ENCODE peak calls at places on chromosomes 16 and 17, in five cellular contexts. M, K, Z, C and F are unnamed samples.

GRCh38 chr17:47694818-47695663 is 1.1 kb downstream of the TBKBP1 start:
- DNase-seq in M (no peak), K (no peak), Z (peak; percentile 77), C (peak; percentile 56), F (no peak)

GRCh38 chr17:47871048-47871447 is 20.1 kb upstream of the SP6 start:
- DNase-seq in M (no peak), K (no peak), Z (no peak), C (no peak), F (no peak)

GRCh38 chr17:43612515-43612914 is 49.2 kb downstream of the MEOX1 start:
- DNase-seq in M (no peak), K (no peak), Z (no peak), C (no peak), F (no peak)

GRCh38 chr17:45573915-45574314 is 83.4 kb upstream of the PLEKHM1 start:
- DNase-seq in M (no peak), K (no peak), Z (no peak), C (no peak), F (no peak)

GRCh38 chr17:57447357-57448019 is 191.2 kb downstream of the MSI2 start:
- DNase-seq in M (no peak), K (no peak), Z (no peak), C (no peak), F (no peak)

GRCh38 chr17:19724501-19725420 is 8.4 kb upstream of the SLC47A2 start:
- DNase-seq in M (no peak), K (peak; percentile 62), Z (peak; percentile 34), C (no peak), F (peak; percentile 35)

GRCh38 chr16:47276522-47276921 is 132.8 kb upstream of the NETO2 start:
- DNase-seq in M (no peak), K (no peak), Z (no peak), C (no peak), F (no peak)

GRCh38 chr17:18025596-18026407 is 13.2 kb downstream of the ATPAF2 start:
- DNase-seq in M (no peak), K (peak; percentile 84), Z (no peak), C (no peak), F (no peak)

GRCh38 chr17:82257473-82257872 is 16.0 kb downstream of the CSNK1D start:
- DNase-seq in M (no peak), K (no peak), Z (no peak), C (no peak), F (no peak)

GRCh38 chr16:87874639-87875472 is 5.5 kb upstream of the SLC7A5 start:
- DNase-seq in M (no peak), K (no peak), Z (no peak), C (no peak), F (no peak)

GRCh38 chr16:12868788-12869187 is 32.6 kb upstream of the SHISA9 start:
- DNase-seq in M (no peak), K (no peak), Z (no peak), C (no peak), F (no peak)